ENCODE peak calls at places on chromosome 2, in eight cellular contexts. N, H, Z, S, T, P, D and A are unnamed samples.

GRCh38 chr2:160352492-160352891 is 141.1 kb downstream of the RBMS1 start:
- DNase-seq in S (no peak), Z (peak; percentile 71), T (peak; percentile 65), H (no peak), N (no peak), P (no peak), D (peak; percentile 99), A (peak; percentile 78)

GRCh38 chr2:69154031-69154430 is 141.1 kb downstream of the ANTXR1 start:
- DNase-seq in T (peak; percentile 82), D (no peak), H (no peak), Z (peak; percentile 60), P (no peak), N (no peak), S (no peak), A (peak; percentile 57)

GRCh38 chr2:400988-401679 is 113.2 kb upstream of the ALKAL2 start:
- DNase-seq in P (peak; percentile 11), H (no peak), T (no peak), Z (no peak), N (no peak), D (no peak), S (no peak), A (no peak)

GRCh38 chr2:109376796-109377495 is 236.8 kb downstream of the SEPTIN10 start:
- DNase-seq in T (no peak), D (no peak), S (no peak), P (no peak), Z (peak; percentile 54), H (no peak), N (no peak), A (no peak)

GRCh38 chr2:200747668-200748618 is 63.8 kb upstream of the BZW1 start:
- DNase-seq in T (peak; percentile 90), P (no peak), H (no peak), Z (peak; percentile 97), N (no peak), D (no peak), S (no peak), A (peak; percentile 98)

GRCh38 chr2:236040600-236041328 is 127.4 kb downstream of the GBX2 start:
- DNase-seq in Z (no peak), P (no peak), N (no peak), T (no peak), D (peak; percentile 79), S (no peak), H (no peak), A (no peak)

GRCh38 chr2:121565389-121566250 is 34.9 kb downstream of the RNU4ATAC start:
- DNase-seq in S (no peak), H (peak; percentile 89), P (no peak), N (no peak), T (peak; percentile 15), D (no peak), Z (no peak), A (no peak)

GRCh38 chr2:148613231-148614023 is 31.1 kb upstream of the EPC2 start:
- DNase-seq in Z (no peak), N (no peak), H (no peak), S (no peak), T (no peak), D (no peak), P (no peak), A (no peak)

GRCh38 chr2:111160758-111161157 is 40.0 kb downstream of the BCL2L11 start:
- DNase-seq in T (peak; percentile 77), P (no peak), S (no peak), H (no peak), Z (peak; percentile 90), N (no peak), D (no peak), A (peak; percentile 89)

GRCh38 chr2:73933194-73933593 is 6.5 kb downstream of the DGUOK start:
- DNase-seq in P (no peak), D (no peak), H (no peak), N (no peak), Z (peak; percentile 27), S (no peak), T (no peak), A (no peak)

GRCh38 chr2:74302865-74303264 is 40.4 kb downstream of the SLC4A5 start:
- DNase-seq in S (no peak), N (no peak), T (no peak), P (no peak), D (no peak), H (no peak), Z (no peak), A (no peak)

GRCh38 chr2:43010428-43011141 is 215.8 kb downstream of the ZFP36L2 start:
- DNase-seq in Z (peak; percentile 20), D (no peak), S (no peak), P (no peak), H (no peak), N (no peak), T (no peak), A (peak; percentile 35)

GRCh38 chr2:7034313-7034712 is 117.1 kb downstream of the RNF144A start:
- DNase-seq in Z (no peak), D (no peak), T (peak; percentile 37), P (peak; percentile 49), N (no peak), H (no peak), S (no peak), A (no peak)

GRCh38 chr2:130727286-130727924 is 1.5 kb upstream of the GPR148 start:
- DNase-seq in S (peak; percentile 88), H (peak; percentile 86), P (peak; percentile 95), T (peak; percentile 59), D (peak; percentile 26), N (peak; percentile 90), Z (peak; percentile 46), A (peak; percentile 48)

GRCh38 chr2:130729311-130730299 is 735 bp downstream of the GPR148 start:
- DNase-seq in D (no peak), T (no peak), Z (no peak), N (no peak), H (no peak), S (no peak), P (no peak), A (no peak)

GRCh38 chr2:130728549-130729310 is at the start of gene GPR148:
- DNase-seq in Z (no peak), T (no peak), N (no peak), S (no peak), D (no peak), H (no peak), P (no peak), A (no peak)

GRCh38 chr2:130726614-130727180 is 2.2 kb upstream of the GPR148 start:
- DNase-seq in H (no peak), S (no peak), N (no peak), T (no peak), Z (no peak), D (no peak), P (no peak), A (no peak)

DNA sequence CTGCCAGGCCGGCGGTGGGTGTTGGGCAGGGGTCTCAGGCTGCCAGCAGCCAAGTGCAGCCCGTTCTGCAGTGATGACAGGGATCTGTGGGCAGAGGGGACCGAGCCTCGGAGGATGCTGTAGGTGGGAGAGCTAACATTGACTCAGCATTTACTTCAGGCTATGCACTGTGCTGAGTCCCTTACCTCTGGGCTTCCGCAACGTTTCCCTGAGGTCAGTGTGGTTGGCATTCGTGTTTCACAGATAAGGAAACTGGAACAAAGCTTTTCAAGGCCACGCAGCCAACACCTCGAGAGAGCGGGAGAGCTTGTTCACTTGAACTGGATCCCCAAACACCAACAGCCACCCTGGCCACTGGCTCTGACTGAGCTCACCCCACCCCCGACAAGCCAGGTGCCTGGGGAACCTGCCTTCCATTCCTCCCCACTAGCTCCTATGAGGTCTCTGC is 839 bp upstream of the GPR148 start:
- DNase-seq in Z (no peak), N (no peak), T (peak; percentile 2), H (no peak), S (peak; percentile 17), D (no peak), P (peak; percentile 51), A (peak; percentile 3)
- H3K4me2 ChIP-seq in Z (no peak overlapping the region), N (peak overlapping the region; percentile 91), T (no peak overlapping the region), H (no peak overlapping the region), S (peak overlapping the region; percentile 61), D (peak overlapping the region; percentile 99), P (peak overlapping the region; percentile 93), A (peak overlapping the region; percentile 89)

DNA sequence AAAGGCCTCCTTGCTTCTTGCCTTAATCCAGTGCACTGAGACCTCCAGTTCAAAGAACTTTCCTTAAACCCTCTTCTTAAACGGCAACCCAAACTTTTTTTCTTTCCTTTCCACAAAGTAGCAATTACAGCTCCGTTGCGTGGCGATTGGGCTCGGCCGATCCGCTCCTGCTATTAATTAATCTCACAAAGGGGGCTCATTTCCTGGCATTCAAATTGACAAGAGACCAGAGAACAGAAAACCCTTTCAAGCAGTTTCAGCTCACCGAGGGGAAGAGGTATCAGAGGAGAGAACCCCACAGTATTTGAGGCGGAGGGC is 531.4 kb downstream of the TMEM182 start:
- DNase-seq in P (no peak), D (no peak), H (no peak), T (no peak), N (no peak), Z (no peak), S (no peak), A (no peak)
- H3K4me3 ChIP-seq in P (no peak overlapping the region), D (no peak overlapping the region), H (no peak overlapping the region), T (no peak overlapping the region), N (no peak overlapping the region), Z (no peak overlapping the region), S (no peak overlapping the region), A (peak overlapping the region; percentile 25)

GRCh38 chr2:31414601-31415241 is at the start of gene XDH:
- DNase-seq in D (no peak), T (no peak), P (no peak), H (no peak), N (no peak), Z (no peak), S (no peak), A (no peak)
- H3K4me2 ChIP-seq in D (peak within 1 kb of the TSS; percentile 90), T (no peak within 1 kb of the TSS), P (no peak within 1 kb of the TSS), H (no peak within 1 kb of the TSS), N (no peak within 1 kb of the TSS), Z (no peak within 1 kb of the TSS), S (no peak within 1 kb of the TSS), A (no peak within 1 kb of the TSS)

DNA sequence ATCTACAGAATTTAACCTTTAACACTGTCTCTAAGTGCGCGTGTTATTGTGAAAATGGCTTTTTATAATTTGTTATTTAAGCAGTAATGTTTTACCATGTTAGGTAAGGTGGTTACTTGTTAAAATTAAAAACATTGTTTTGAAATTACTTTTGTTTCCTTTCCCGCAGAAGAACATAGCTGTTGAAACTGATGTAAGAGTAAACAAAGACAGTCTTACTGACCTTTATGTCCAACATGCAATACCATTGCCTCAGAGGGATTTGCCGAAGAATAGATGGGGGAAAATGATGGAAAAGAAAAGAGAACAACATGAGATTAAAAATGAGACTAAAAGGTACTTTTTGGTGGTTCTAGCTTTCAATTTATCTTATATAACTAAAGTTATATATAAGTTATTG is 2.1 kb downstream of the C2orf49 start:
- DNase-seq in S (no peak), N (no peak), H (no peak), T (no peak), P (no peak), Z (no peak), D (no peak), A (no peak)
- H3K4me3 ChIP-seq in S (no peak overlapping the region), N (no peak overlapping the region), H (peak overlapping the region; percentile 98), T (no peak overlapping the region), P (no peak overlapping the region), Z (no peak overlapping the region), D (no peak overlapping the region), A (no peak overlapping the region)

DNA sequence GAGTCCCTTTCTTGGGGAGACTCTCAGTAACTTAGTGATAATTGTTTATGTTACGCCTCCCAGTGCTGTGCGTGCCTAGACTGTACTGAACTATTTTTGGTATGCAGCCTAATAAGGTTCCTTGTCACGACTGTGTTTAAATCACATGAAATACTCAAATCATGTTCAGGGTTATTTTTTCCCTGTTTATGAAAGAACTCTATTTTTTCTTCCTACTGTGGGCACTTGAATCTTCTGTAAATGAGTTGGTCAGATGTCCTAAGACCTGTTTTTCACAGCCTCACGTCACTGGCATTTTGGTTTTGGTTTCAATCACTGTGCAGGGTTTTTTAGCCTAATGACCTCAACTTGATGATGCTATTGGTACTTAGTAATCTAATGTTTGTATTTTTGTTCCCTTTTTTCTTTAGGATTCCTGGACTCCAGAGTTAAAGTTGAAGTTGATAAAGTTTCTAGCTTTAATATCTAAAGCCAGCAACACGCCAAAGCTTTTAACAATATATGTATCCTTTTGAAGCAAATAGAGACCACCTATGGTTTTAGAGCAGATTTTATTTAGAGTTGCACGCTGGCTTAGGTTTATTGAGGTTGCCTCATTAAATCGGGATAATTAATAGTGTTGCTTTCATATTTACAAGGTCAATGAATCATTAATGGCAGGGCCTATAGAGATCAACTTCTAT is 24.0 kb downstream of the ARMC9 start:
- DNase-seq in T (peak; percentile 78), H (no peak), N (no peak), Z (peak; percentile 88), S (no peak), D (no peak), P (no peak), A (peak; percentile 63)
- H3K4me2 ChIP-seq in T (peak overlapping the region; percentile 55), H (peak overlapping the region; percentile 21), N (no peak overlapping the region), Z (peak overlapping the region; percentile 18), S (no peak overlapping the region), D (no peak overlapping the region), P (no peak overlapping the region), A (peak overlapping the region; percentile 12)